ENCODE peak calls at places on chromosomes 1 and 21, in seven cellular contexts. One of them, this sample, is unnamed.

GRCh38 chr1:44377925-44378784 is 23.1 kb upstream of the ERI3 start:
- DNase-seq in A549: peak
- DNase-seq in T-cell: peak
- DNase-seq in activated gamma-delta T cell treated with anti-CD3 and anti-CD28 coated beads, Interleukin-2, amount 50 U/mL, for 16 hours: peak
- DNase-seq in IMR-90: peak
- DNase-seq in left ventricle myocardium inferior: peak
- DNase-seq in WTC11: peak
- DNase-seq in this sample: peak

GRCh38 chr1:31238986-31239613 is 587 bp downstream of the NKAIN1 start:
- DNase-seq in A549: no peak
- DNase-seq in T-cell: no peak
- DNase-seq in activated gamma-delta T cell treated with anti-CD3 and anti-CD28 coated beads, Interleukin-2, amount 50 U/mL, for 16 hours: no peak
- DNase-seq in IMR-90: no peak
- DNase-seq in left ventricle myocardium inferior: no peak
- DNase-seq in WTC11: peak
- DNase-seq in this sample: peak

GRCh38 chr1:91402023-91402422 is 2.6 kb downstream of the HFM1 start:
- DNase-seq in A549: peak
- DNase-seq in T-cell: no peak
- DNase-seq in activated gamma-delta T cell treated with anti-CD3 and anti-CD28 coated beads, Interleukin-2, amount 50 U/mL, for 16 hours: no peak
- DNase-seq in IMR-90: peak
- DNase-seq in left ventricle myocardium inferior: no peak
- DNase-seq in WTC11: no peak
- DNase-seq in this sample: no peak

GRCh38 chr21:29342394-29342957 is 43.8 kb downstream of the BACH1 start:
- DNase-seq in A549: peak
- DNase-seq in T-cell: no peak
- DNase-seq in activated gamma-delta T cell treated with anti-CD3 and anti-CD28 coated beads, Interleukin-2, amount 50 U/mL, for 16 hours: no peak
- DNase-seq in IMR-90: peak
- DNase-seq in left ventricle myocardium inferior: peak
- DNase-seq in WTC11: no peak
- DNase-seq in this sample: no peak

GRCh38 chr1:42940851-42941639 is 17.6 kb downstream of the SLC2A1 start:
- DNase-seq in A549: no peak
- DNase-seq in T-cell: no peak
- DNase-seq in activated gamma-delta T cell treated with anti-CD3 and anti-CD28 coated beads, Interleukin-2, amount 50 U/mL, for 16 hours: no peak
- DNase-seq in IMR-90: peak
- DNase-seq in left ventricle myocardium inferior: no peak
- DNase-seq in WTC11: no peak
- DNase-seq in this sample: peak

GRCh38 chr1:22641906-22642636 is 1.4 kb upstream of the C1QC start:
- DNase-seq in A549: peak
- DNase-seq in T-cell: peak
- DNase-seq in activated gamma-delta T cell treated with anti-CD3 and anti-CD28 coated beads, Interleukin-2, amount 50 U/mL, for 16 hours: peak
- DNase-seq in IMR-90: peak
- DNase-seq in left ventricle myocardium inferior: peak
- DNase-seq in WTC11: peak
- DNase-seq in this sample: peak

GRCh38 chr21:29638138-29638537 is 301.7 kb downstream of the GRIK1 start:
- DNase-seq in A549: no peak
- DNase-seq in T-cell: no peak
- DNase-seq in activated gamma-delta T cell treated with anti-CD3 and anti-CD28 coated beads, Interleukin-2, amount 50 U/mL, for 16 hours: no peak
- DNase-seq in IMR-90: no peak
- DNase-seq in left ventricle myocardium inferior: no peak
- DNase-seq in WTC11: no peak
- DNase-seq in this sample: no peak

GRCh38 chr1:100147875-100148274 is 14.9 kb downstream of the TRMT13 start:
- DNase-seq in A549: no peak
- DNase-seq in T-cell: no peak
- DNase-seq in activated gamma-delta T cell treated with anti-CD3 and anti-CD28 coated beads, Interleukin-2, amount 50 U/mL, for 16 hours: no peak
- DNase-seq in IMR-90: no peak
- DNase-seq in left ventricle myocardium inferior: no peak
- DNase-seq in WTC11: no peak
- DNase-seq in this sample: peak

GRCh38 chr1:204287466-204287881 is 72.3 kb downstream of the PLEKHA6 start:
- DNase-seq in A549: peak
- DNase-seq in T-cell: no peak
- DNase-seq in activated gamma-delta T cell treated with anti-CD3 and anti-CD28 coated beads, Interleukin-2, amount 50 U/mL, for 16 hours: no peak
- DNase-seq in IMR-90: no peak
- DNase-seq in left ventricle myocardium inferior: no peak
- DNase-seq in WTC11: no peak
- DNase-seq in this sample: peak

GRCh38 chr1:147741075-147741474 is 19.3 kb downstream of the GJA5 start:
- DNase-seq in A549: no peak
- DNase-seq in T-cell: no peak
- DNase-seq in activated gamma-delta T cell treated with anti-CD3 and anti-CD28 coated beads, Interleukin-2, amount 50 U/mL, for 16 hours: no peak
- DNase-seq in IMR-90: no peak
- DNase-seq in left ventricle myocardium inferior: peak
- DNase-seq in WTC11: no peak
- DNase-seq in this sample: no peak

GRCh38 chr1:181117648-181118449 is 29.3 kb downstream of the IER5 start:
- DNase-seq in A549: no peak
- DNase-seq in T-cell: no peak
- DNase-seq in activated gamma-delta T cell treated with anti-CD3 and anti-CD28 coated beads, Interleukin-2, amount 50 U/mL, for 16 hours: no peak
- DNase-seq in IMR-90: peak
- DNase-seq in left ventricle myocardium inferior: no peak
- DNase-seq in WTC11: no peak
- DNase-seq in this sample: peak

GRCh38 chr1:58971629-58972140 is 187.8 kb upstream of the JUN start:
- DNase-seq in A549: no peak
- DNase-seq in T-cell: no peak
- DNase-seq in activated gamma-delta T cell treated with anti-CD3 and anti-CD28 coated beads, Interleukin-2, amount 50 U/mL, for 16 hours: no peak
- DNase-seq in IMR-90: peak
- DNase-seq in left ventricle myocardium inferior: peak
- DNase-seq in WTC11: no peak
- DNase-seq in this sample: no peak

GRCh38 chr1:32966900-32967299 is 2.3 kb upstream of the RNF19B start:
- DNase-seq in A549: no peak
- DNase-seq in T-cell: no peak
- DNase-seq in activated gamma-delta T cell treated with anti-CD3 and anti-CD28 coated beads, Interleukin-2, amount 50 U/mL, for 16 hours: no peak
- DNase-seq in IMR-90: no peak
- DNase-seq in left ventricle myocardium inferior: no peak
- DNase-seq in WTC11: no peak
- DNase-seq in this sample: no peak

GRCh38 chr1:192788184-192788583 is 20.7 kb upstream of the RGS2 start:
- DNase-seq in A549: peak
- DNase-seq in T-cell: no peak
- DNase-seq in activated gamma-delta T cell treated with anti-CD3 and anti-CD28 coated beads, Interleukin-2, amount 50 U/mL, for 16 hours: no peak
- DNase-seq in IMR-90: peak
- DNase-seq in left ventricle myocardium inferior: no peak
- DNase-seq in WTC11: no peak
- DNase-seq in this sample: peak

GRCh38 chr1:225464851-225465792 is 37.3 kb upstream of the LBR start:
- DNase-seq in A549: no peak
- DNase-seq in T-cell: no peak
- DNase-seq in activated gamma-delta T cell treated with anti-CD3 and anti-CD28 coated beads, Interleukin-2, amount 50 U/mL, for 16 hours: no peak
- DNase-seq in IMR-90: no peak
- DNase-seq in left ventricle myocardium inferior: no peak
- DNase-seq in WTC11: peak
- DNase-seq in this sample: peak